ENCODE peak calls at places on chromosomes 6 and 20, in five cellular contexts. I, V, N, L and D are unnamed samples. For H3K27me3, the result is how much of the 10 kb centered on the place peaks cover.

GRCh38 chr20:32648761-32649615 is 24.8 kb downstream of the C20orf203 start:
- DNase-seq in L (no peak), N (no peak), V (no peak), I (no peak), D (no peak)

GRCh38 chr6:167524720-167525119 is 199.8 kb downstream of the TTLL2 start:
- DNase-seq in I (no peak), V (no peak), N (no peak), L (no peak), D (no peak)

GRCh38 chr20:38298768-38299288 is 5.1 kb upstream of the BPI start:
- DNase-seq in L (no peak), V (no peak), I (no peak), N (peak), D (no peak)

GRCh38 chr6:138161434-138162103 is at the start of gene ARFGEF3:
- DNase-seq in V (peak), L (peak), I (no peak), N (peak), D (peak)

GRCh38 chr20:32823078-32823477 is 3.3 kb downstream of the MAPRE1 start:
- DNase-seq in I (no peak), V (peak), L (no peak), N (peak), D (no peak)

GRCh38 chr6:139473239-139473701 is 98.8 kb upstream of the CITED2 start:
- DNase-seq in V (peak), N (peak), I (no peak), L (no peak), D (no peak)

GRCh38 chr6:12336121-12336971 is 46.2 kb downstream of the EDN1 start:
- DNase-seq in I (no peak), V (peak), L (no peak), N (no peak), D (no peak)

GRCh38 chr6:24864345-24864744 is 65.6 kb upstream of the ARMH2 start:
- DNase-seq in V (no peak), I (no peak), L (no peak), N (no peak), D (no peak)

GRCh38 chr20:20712004-20712473 is 405 bp downstream of the RALGAPA2 start:
- DNase-seq in N (peak), L (peak), I (no peak), V (peak), D (peak)

GRCh38 chr20:57060407-57061057 is 205.9 kb downstream of the BMP7 start:
- DNase-seq in N (no peak), V (no peak), I (no peak), L (no peak), D (no peak)

GRCh38 chr20:62381202-62381797 is 5.6 kb upstream of the RPS21 start:
- DNase-seq in L (no peak), N (peak), V (no peak), I (no peak), D (no peak)

GRCh38 chr20:34713194-34713943 is 9.2 kb downstream of the TP53INP2 start:
- DNase-seq in I (peak), V (no peak), N (peak), L (no peak), D (no peak)

GRCh38 chr6:42304313-42304712 is 86.7 kb upstream of the MRPS10 start:
- DNase-seq in V (no peak), L (no peak), I (no peak), N (no peak), D (no peak)

GRCh38 chr6:153032255-153032882 is 29.9 kb upstream of the MTRF1L start:
- DNase-seq in V (peak), L (no peak), N (no peak), I (no peak), D (no peak)

GRCh38 chr6:107716688-107717089 is 107.4 kb downstream of the SCML4 start:
- DNase-seq in V (peak), N (peak), L (peak), I (no peak), D (no peak)

GRCh38 chr6:7769702-7770101 is 43.8 kb downstream of the BMP6 start:
- DNase-seq in N (no peak), L (no peak), V (no peak), I (peak), D (no peak)

GRCh38 chr20:45484676-45485075 is 15.1 kb downstream of the WFDC2 start:
- DNase-seq in V (peak), I (no peak), N (no peak), L (no peak), D (no peak)

GRCh38 chr20:63135411-63135810 is 80.5 kb downstream of the YTHDF1 start:
- DNase-seq in V (peak), L (no peak), I (no peak), N (no peak), D (no peak)

GRCh38 chr6:53437557-53438202 is 88.9 kb upstream of the ELOVL5 start:
- DNase-seq in I (peak), N (peak), L (peak), V (peak), D (no peak)

GRCh38 chr20:55252525-55252924 is 752.8 kb downstream of the CBLN4 start:
- DNase-seq in N (no peak), L (no peak), I (no peak), V (no peak), D (no peak)
- H3K27ac ChIP-seq in N (no peak), L (no peak), I (no peak), V (no peak), D (no peak)

GRCh38 chr6:144150673-144151009 is 324 bp downstream of the STX11 start:
- DNase-seq in I (no peak), L (peak), V (peak), N (no peak), D (no peak)

GRCh38 chr6:144149558-144149893 is 791 bp upstream of the STX11 start:
- DNase-seq in L (no peak), I (no peak), N (no peak), V (no peak), D (no peak)

GRCh38 chr6:144148891-144149290 is 1.4 kb upstream of the STX11 start:
- DNase-seq in I (no peak), N (no peak), V (no peak), L (no peak), D (no peak)

GRCh38 chr6:144151010-144151727 is 852 bp downstream of the STX11 start:
- DNase-seq in I (peak), V (peak), N (peak), L (peak), D (no peak)

GRCh38 chr6:144149894-144150672 is at the start of gene STX11:
- DNase-seq in I (peak), V (peak), N (peak), L (peak), D (peak)
- H3K27me3 ChIP-seq in I (under half), V (under half), N (under half), L (under half), D (under half)

DNA sequence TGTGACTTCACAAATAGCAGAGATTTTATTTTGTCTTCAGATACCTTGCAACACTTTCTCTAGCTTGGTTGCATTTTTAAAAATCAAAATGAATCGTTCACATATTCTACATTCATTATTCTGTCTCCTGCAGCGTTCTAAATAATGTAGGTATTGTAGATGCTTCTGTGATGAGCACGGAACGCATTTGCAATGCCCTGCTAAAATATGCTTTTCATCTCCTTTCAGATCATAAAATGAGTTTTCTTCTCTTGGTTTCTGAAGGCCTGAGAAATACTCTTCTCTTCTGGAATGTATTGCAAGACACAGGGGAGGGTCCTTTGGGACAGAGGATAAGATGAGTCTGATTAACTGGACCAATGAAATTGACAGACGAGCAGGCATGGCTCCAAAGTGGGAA is 390.7 kb downstream of the PREX1 start:
- DNase-seq in L (no peak), V (no peak), N (no peak), I (no peak), D (no peak)
- H3K27ac ChIP-seq in L (no peak), V (no peak), N (no peak), I (no peak), D (no peak)

DNA sequence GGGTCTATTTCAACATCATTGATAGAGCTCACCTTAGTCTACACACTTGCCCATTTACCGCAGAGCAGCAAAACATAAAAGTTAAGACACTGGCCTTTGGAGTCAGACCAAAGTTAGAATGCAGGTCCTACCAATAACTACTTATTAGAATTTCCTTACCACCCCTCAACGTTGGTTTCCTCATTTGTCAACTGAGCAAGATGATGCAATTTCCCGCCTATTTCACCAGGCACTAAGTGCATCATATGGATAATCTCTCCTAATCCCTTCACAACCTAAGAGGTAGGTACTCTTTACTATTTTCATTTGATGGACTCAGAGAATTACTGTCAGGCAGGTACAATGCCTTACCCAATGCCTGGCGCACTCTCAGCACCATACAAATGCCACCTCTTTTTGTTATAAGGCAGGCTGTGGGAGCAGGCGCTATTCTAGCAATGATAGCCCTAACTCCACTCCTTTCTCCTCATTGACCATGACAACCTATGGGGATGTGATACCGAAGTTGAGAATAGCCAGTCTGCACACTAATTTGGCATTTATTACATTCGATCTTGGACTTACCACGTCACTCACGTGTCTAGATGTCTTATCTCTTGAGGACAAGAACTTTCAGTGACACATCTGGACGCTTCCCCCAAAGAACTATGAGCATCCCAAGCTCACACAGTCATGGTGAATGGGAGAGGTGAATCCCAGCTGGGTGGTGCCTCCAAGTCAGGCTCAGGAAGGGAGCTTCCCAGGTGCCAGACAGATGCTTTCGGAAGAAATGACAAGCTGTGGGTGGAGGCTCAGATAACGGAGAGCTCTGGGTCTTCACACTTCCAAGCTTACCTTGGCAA is 128.1 kb upstream of the STMND1 start:
- DNase-seq in N (no peak), L (no peak), V (peak), I (no peak), D (no peak)
- H3K27me3 ChIP-seq in N (under half), L (under half), V (under half), I (under half), D (under half)

GRCh38 chr6:106446983-106447382 is 86.5 kb downstream of the CRYBG1 start:
- DNase-seq in N (no peak), L (no peak), I (no peak), V (no peak), D (no peak)

GRCh38 chr6:106445508-106445878 is 85.0 kb downstream of the CRYBG1 start:
- DNase-seq in I (no peak), V (no peak), N (no peak), L (no peak), D (no peak)

GRCh38 chr6:106442351-106442750 is 81.8 kb downstream of the CRYBG1 start:
- DNase-seq in L (no peak), V (no peak), N (no peak), I (no peak), D (no peak)

GRCh38 chr6:106446287-106446885 is 85.9 kb downstream of the CRYBG1 start:
- DNase-seq in N (no peak), L (peak), I (no peak), V (no peak), D (no peak)

DNA sequence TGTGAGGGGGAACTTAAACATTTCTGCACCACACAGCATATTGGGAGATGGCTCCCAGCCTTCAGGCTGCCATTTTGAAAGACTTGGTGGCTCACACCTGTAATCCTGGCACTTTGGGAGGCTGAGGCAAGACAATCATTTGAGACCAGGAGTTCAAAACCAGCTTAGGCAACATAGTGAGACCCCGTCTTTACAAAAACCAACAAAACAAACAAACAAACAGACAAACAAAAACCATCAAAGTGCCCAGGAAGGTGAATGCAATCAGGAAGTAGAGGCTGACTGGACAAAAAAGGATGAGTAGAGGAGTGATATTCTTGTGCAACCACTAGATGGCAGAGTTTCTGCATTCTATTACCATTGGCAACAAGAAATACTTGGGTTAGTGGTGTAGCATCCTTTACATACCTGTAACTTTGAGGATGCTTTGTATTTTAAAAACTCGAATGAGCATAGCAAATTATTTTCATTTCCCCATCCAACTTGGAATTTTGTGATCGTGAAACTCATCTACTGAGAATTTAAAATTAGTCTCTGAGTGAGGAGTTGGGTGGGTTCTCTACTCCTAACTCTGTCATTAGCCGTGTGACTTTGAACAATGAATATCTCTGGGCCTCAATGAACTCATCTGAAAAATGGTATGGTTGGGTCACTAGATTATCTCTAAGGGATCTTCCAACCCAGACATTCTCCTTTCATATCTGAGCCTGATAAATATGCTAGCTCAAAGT is 84.4 kb downstream of the CRYBG1 start:
- DNase-seq in V (peak), L (peak), I (peak), N (no peak), D (no peak)
- H3K27ac ChIP-seq in V (no peak), L (no peak), I (no peak), N (no peak), D (no peak)

GRCh38 chr6:88574666-88575065 is 388.8 kb downstream of the RNGTT start:
- DNase-seq in V (no peak), N (no peak), I (no peak), L (no peak), D (no peak)
- H3K27me3 ChIP-seq in V (under half), N (under half), I (under half), L (under half), D (under half)

GRCh38 chr6:64890609-64891008 is 816.4 kb downstream of the EYS start:
- DNase-seq in N (no peak), L (no peak), V (no peak), I (no peak), D (no peak)
- H3K27ac ChIP-seq in N (no peak), L (no peak), V (no peak), I (no peak), D (no peak)